ENCODE peak calls at places on chromosomes 13 and 19, in five cellular contexts. E, P, N, D and T are unnamed samples.

GRCh38 chr19:46296722-46297431 is at the start of gene HIF3A:
- DNase-seq in E (no peak), N (no peak), D (no peak), P (peak; percentile 85), T (peak; percentile 90)

GRCh38 chr19:17841810-17842662 is 5.7 kb downstream of the JAK3 start:
- DNase-seq in N (peak; percentile 46), P (peak; percentile 93), E (no peak), D (peak; percentile 70), T (peak; percentile 88)

GRCh38 chr13:94291631-94292322 is 187.7 kb downstream of the DCT start:
- DNase-seq in D (no peak), E (no peak), P (no peak), N (no peak), T (no peak)

GRCh38 chr19:17340302-17340870 is 3.0 kb downstream of the GTPBP3 start:
- DNase-seq in D (no peak), E (no peak), P (no peak), N (no peak), T (no peak)

GRCh38 chr13:35793823-35794222 is 317.3 kb upstream of the MAB21L1 start:
- DNase-seq in P (no peak), N (no peak), D (peak; percentile 2), E (no peak), T (no peak)

GRCh38 chr13:84870190-84870589 is 929.0 kb downstream of the SLITRK6 start:
- DNase-seq in D (no peak), P (no peak), N (no peak), E (no peak), T (no peak)

GRCh38 chr19:42143341-42144234 is 11.3 kb upstream of the POU2F2 start:
- DNase-seq in E (no peak), P (peak; percentile 65), N (no peak), D (peak; percentile 29), T (peak; percentile 80)

GRCh38 chr13:32443111-32443510 is 15.2 kb upstream of the N4BP2L1 start:
- DNase-seq in D (no peak), E (no peak), P (peak; percentile 17), N (no peak), T (peak; percentile 27)

GRCh38 chr13:105925496-105925895 is 610.0 kb downstream of the EFNB2 start:
- DNase-seq in D (peak; percentile 82), E (no peak), N (no peak), P (peak; percentile 81), T (no peak)

GRCh38 chr19:52343548-52343947 is 7.5 kb downstream of the ZNF610 start:
- DNase-seq in N (no peak), D (peak; percentile 25), E (peak; percentile 62), P (peak; percentile 27), T (peak; percentile 66)

GRCh38 chr13:111573362-111573761 is 252.9 kb downstream of the TEX29 start:
- DNase-seq in E (no peak), P (no peak), D (no peak), N (no peak), T (no peak)

GRCh38 chr13:113110048-113110851 is 4.7 kb downstream of the F7 start:
- DNase-seq in P (peak; percentile 17), N (no peak), D (peak; percentile 17), E (peak; percentile 60), T (no peak)

GRCh38 chr19:44857837-44858236 is 11.7 kb downstream of the NECTIN2 start:
- DNase-seq in N (no peak), P (no peak), E (no peak), D (no peak), T (no peak)

GRCh38 chr13:106140476-106140875 is 395.0 kb downstream of the EFNB2 start:
- DNase-seq in P (no peak), E (no peak), N (no peak), D (no peak), T (no peak)

GRCh38 chr19:11541238-11541637 is 2.6 kb downstream of the CNN1 start:
- DNase-seq in E (no peak), N (no peak), D (no peak), P (no peak), T (no peak)

GRCh38 chr13:75353786-75354193 is 128.2 kb downstream of the TBC1D4 start:
- DNase-seq in D (peak; percentile 82), P (peak; percentile 21), N (no peak), E (no peak), T (no peak)

GRCh38 chr19:3365447-3366103 is 808 bp upstream of the NFIC start:
- DNase-seq in D (peak; percentile 73), P (peak; percentile 76), E (no peak), N (peak; percentile 75), T (no peak)

GRCh38 chr19:15280915-15281683 is 48.9 kb upstream of the EPHX3 start:
- DNase-seq in P (peak; percentile 91), E (no peak), N (peak; percentile 69), D (peak; percentile 86), T (no peak)

GRCh38 chr13:94431569-94431968 is 47.9 kb downstream of the DCT start:
- DNase-seq in E (no peak), D (no peak), P (peak; percentile 83), N (no peak), T (no peak)

GRCh38 chr13:60944863-60945262 is 470.8 kb downstream of the PCDH20 start:
- DNase-seq in D (no peak), N (no peak), E (no peak), P (no peak), T (no peak)

GRCh38 chr13:109412232-109412935 is 374.0 kb downstream of the IRS2 start:
- DNase-seq in P (peak; percentile 72), N (no peak), D (peak; percentile 76), E (no peak), T (peak; percentile 47)

GRCh38 chr13:21673592-21674270 is 2.9 kb downstream of the FGF9 start:
- DNase-seq in E (peak; percentile 68), N (no peak), P (peak; percentile 38), D (peak; percentile 41), T (peak; percentile 58)

GRCh38 chr13:44007451-44007850 is 127.7 kb downstream of the LACC1 start:
- DNase-seq in P (peak; percentile 16), N (no peak), D (no peak), E (no peak), T (no peak)

GRCh38 chr19:956747-957451 is 27.2 kb upstream of the WDR18 start:
- DNase-seq in N (no peak), D (peak; percentile 65), P (peak; percentile 33), E (no peak), T (no peak)

GRCh38 chr19:33906578-33907335 is 110.1 kb downstream of the KCTD15 start:
- DNase-seq in D (peak; percentile 51), P (peak; percentile 50), N (peak; percentile 28), E (no peak), T (peak; percentile 45)

GRCh38 chr13:88051746-88052482 is 380.7 kb downstream of the SLITRK5 start:
- DNase-seq in E (no peak), D (no peak), P (no peak), N (no peak), T (no peak)

GRCh38 chr13:26949701-26950345 is 189.2 kb upstream of the GPR12 start:
- DNase-seq in D (no peak), N (no peak), P (no peak), E (no peak), T (no peak)

GRCh38 chr13:26950968-26951367 is 190.4 kb upstream of the GPR12 start:
- DNase-seq in D (no peak), E (no peak), N (no peak), P (no peak), T (no peak)

GRCh38 chr13:26951581-26952177 is 191.1 kb upstream of the GPR12 start:
- DNase-seq in D (no peak), N (no peak), E (no peak), P (no peak), T (no peak)

GRCh38 chr13:26952551-26953138 is 192.1 kb upstream of the GPR12 start:
- DNase-seq in E (no peak), P (no peak), D (no peak), N (no peak), T (no peak)

DNA sequence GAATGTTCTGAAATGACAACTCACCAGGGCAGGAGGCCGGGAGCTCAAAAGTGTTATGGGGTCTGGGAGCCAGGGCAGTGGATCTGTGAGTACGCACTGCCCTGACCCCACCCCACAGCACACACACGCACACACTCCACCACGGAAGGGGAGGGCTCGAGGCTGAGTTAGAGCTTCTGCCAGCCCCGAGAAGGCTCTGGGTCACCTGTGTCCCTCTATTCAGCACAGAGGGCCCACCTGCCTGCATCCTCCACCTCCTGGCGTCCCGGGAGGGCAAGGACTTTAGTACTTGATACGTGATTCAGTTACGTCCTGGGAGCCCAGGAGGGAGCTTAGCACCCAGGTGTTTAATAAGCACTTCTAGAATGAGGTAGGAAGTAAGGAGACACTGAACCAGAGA is 190.0 kb upstream of the GPR12 start:
- DNase-seq in P (no peak), D (no peak), N (no peak), E (no peak), T (no peak)
- TF ChIP-seq CTCF in P (no peak), D (no peak), N (no peak), E (no peak), T (no peak)

GRCh38 chr19:18964121-18964520 is 23.1 kb upstream of the HOMER3 start:
- DNase-seq in P (no peak), N (no peak), D (no peak), E (no peak), T (no peak)

GRCh38 chr19:18967358-18968146 is 26.5 kb upstream of the HOMER3 start:
- DNase-seq in N (peak; percentile 88), P (peak; percentile 83), D (peak; percentile 53), E (no peak), T (no peak)

GRCh38 chr19:18966304-18966703 is 25.3 kb upstream of the HOMER3 start:
- DNase-seq in D (no peak), P (no peak), E (no peak), N (no peak), T (no peak)

GRCh38 chr19:18960370-18960769 is 19.4 kb upstream of the HOMER3 start:
- DNase-seq in P (no peak), D (no peak), E (no peak), N (no peak), T (no peak)

GRCh38 chr19:18961767-18962423 is 20.9 kb upstream of the HOMER3 start:
- DNase-seq in N (no peak), E (no peak), P (no peak), D (no peak), T (no peak)
- TF ChIP-seq CTCF in N (no peak), E (no peak), P (no peak), D (no peak), T (no peak)

DNA sequence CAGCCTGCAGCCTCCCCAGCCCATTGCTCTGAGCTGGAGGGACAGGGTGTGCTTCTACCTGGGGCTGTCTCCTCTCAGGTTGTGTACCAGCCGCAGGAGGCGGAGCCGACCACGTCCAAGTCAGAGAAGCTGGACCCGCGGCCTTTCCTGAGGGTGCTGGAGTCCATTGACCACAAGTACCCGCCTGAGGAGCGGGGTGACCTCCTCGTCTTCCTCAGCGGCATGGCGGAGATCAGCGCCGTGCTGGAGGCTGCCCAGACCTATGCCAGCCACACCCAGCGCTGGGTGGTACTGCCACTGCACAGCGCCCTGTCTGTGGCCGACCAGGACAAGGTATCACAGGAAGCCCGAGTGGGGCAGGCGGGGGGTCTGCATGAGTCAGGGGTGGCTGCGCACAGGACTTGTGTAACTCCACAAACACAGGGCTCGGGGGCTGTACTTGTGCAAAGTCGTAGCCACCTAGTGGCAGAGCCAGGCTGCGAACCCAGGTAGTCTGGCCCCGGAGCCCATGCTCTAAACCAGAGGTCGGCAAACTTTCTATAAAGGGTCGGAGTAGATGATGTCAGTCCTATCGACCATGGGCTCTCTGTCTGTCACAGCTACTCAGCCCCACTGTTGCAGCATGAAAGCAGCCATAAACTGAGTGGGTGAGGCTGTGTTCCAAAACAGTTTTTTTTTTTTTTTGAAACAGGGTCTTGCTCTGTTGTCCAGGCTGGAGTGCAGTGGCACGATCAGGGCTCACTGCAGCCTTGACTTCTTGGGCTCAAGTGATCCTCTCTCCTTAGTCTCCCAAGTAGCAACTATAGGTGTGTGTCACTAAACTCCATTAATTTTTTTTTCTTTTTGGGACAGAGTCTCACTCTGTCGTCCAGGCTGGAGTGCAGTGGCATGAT is 8.9 kb downstream of the DHX34 start:
- DNase-seq in P (no peak), E (no peak), D (no peak), N (no peak), T (peak; percentile 26)
- TF ChIP-seq CTCF in P (peak; percentile 15), E (no peak), D (no peak), N (no peak), T (peak; percentile 46)

GRCh38 chr19:14091086-14091884 is 734 bp upstream of the SAMD1 start:
- DNase-seq in N (peak; percentile 49), E (peak; percentile 81), D (peak; percentile 67), P (peak; percentile 58), T (peak; percentile 61)
- TF ChIP-seq CTCF in N (no peak), E (peak; percentile 40), D (peak; percentile 29), P (peak; percentile 30), T (no peak)